ENCODE peak calls at places on chromosomes 5 and 9, in four cellular contexts. One of them, this sample, is unnamed.

GRCh38 chr9:120117081-120117480 is 462.9 kb downstream of the CDK5RAP2 start:
- DNase-seq in mucosa of descending colon: no peak
- DNase-seq in activated naive CD4-positive, alpha-beta T cell treated with anti-CD3 and anti-CD28 coated beads, Interleukin-2, amount 10 ng/mL, durations not matched to agents 7 days and 5 days: no peak
- DNase-seq in trophoblast cell: no peak
- DNase-seq in this sample: no peak

GRCh38 chr9:71446499-71447411 is 321.6 kb downstream of the CEMIP2 start:
- DNase-seq in mucosa of descending colon: peak
- DNase-seq in activated naive CD4-positive, alpha-beta T cell treated with anti-CD3 and anti-CD28 coated beads, Interleukin-2, amount 10 ng/mL, durations not matched to agents 7 days and 5 days: peak
- DNase-seq in trophoblast cell: peak
- DNase-seq in this sample: peak

GRCh38 chr5:131661931-131662330 is 26.9 kb upstream of the RAPGEF6 start:
- DNase-seq in mucosa of descending colon: no peak
- DNase-seq in activated naive CD4-positive, alpha-beta T cell treated with anti-CD3 and anti-CD28 coated beads, Interleukin-2, amount 10 ng/mL, durations not matched to agents 7 days and 5 days: no peak
- DNase-seq in trophoblast cell: no peak
- DNase-seq in this sample: no peak

GRCh38 chr9:137073992-137074399 is 3.3 kb upstream of the UAP1L1 start:
- DNase-seq in mucosa of descending colon: no peak
- DNase-seq in activated naive CD4-positive, alpha-beta T cell treated with anti-CD3 and anti-CD28 coated beads, Interleukin-2, amount 10 ng/mL, durations not matched to agents 7 days and 5 days: no peak
- DNase-seq in trophoblast cell: no peak
- DNase-seq in this sample: no peak

GRCh38 chr5:76291305-76292077 is 111.6 kb upstream of the IQGAP2 start:
- DNase-seq in mucosa of descending colon: no peak
- DNase-seq in activated naive CD4-positive, alpha-beta T cell treated with anti-CD3 and anti-CD28 coated beads, Interleukin-2, amount 10 ng/mL, durations not matched to agents 7 days and 5 days: no peak
- DNase-seq in trophoblast cell: no peak
- DNase-seq in this sample: no peak

GRCh38 chr9:70117835-70118319 is 74.2 kb downstream of the MAMDC2 start:
- DNase-seq in mucosa of descending colon: no peak
- DNase-seq in activated naive CD4-positive, alpha-beta T cell treated with anti-CD3 and anti-CD28 coated beads, Interleukin-2, amount 10 ng/mL, durations not matched to agents 7 days and 5 days: no peak
- DNase-seq in trophoblast cell: peak
- DNase-seq in this sample: no peak

GRCh38 chr5:127296321-127296720 is 5.7 kb downstream of the MEGF10 start:
- DNase-seq in mucosa of descending colon: no peak
- DNase-seq in activated naive CD4-positive, alpha-beta T cell treated with anti-CD3 and anti-CD28 coated beads, Interleukin-2, amount 10 ng/mL, durations not matched to agents 7 days and 5 days: no peak
- DNase-seq in trophoblast cell: peak
- DNase-seq in this sample: no peak

GRCh38 chr9:83200531-83200930 is 137.6 kb upstream of the RASEF start:
- DNase-seq in mucosa of descending colon: no peak
- DNase-seq in activated naive CD4-positive, alpha-beta T cell treated with anti-CD3 and anti-CD28 coated beads, Interleukin-2, amount 10 ng/mL, durations not matched to agents 7 days and 5 days: no peak
- DNase-seq in trophoblast cell: no peak
- DNase-seq in this sample: no peak

GRCh38 chr5:18305288-18305899 is 671.1 kb downstream of the TAF11L14 start:
- DNase-seq in mucosa of descending colon: peak
- DNase-seq in activated naive CD4-positive, alpha-beta T cell treated with anti-CD3 and anti-CD28 coated beads, Interleukin-2, amount 10 ng/mL, durations not matched to agents 7 days and 5 days: no peak
- DNase-seq in trophoblast cell: no peak
- DNase-seq in this sample: no peak

GRCh38 chr9:127417130-127418036 is 6.8 kb upstream of the ZNF79 start:
- DNase-seq in mucosa of descending colon: no peak
- DNase-seq in activated naive CD4-positive, alpha-beta T cell treated with anti-CD3 and anti-CD28 coated beads, Interleukin-2, amount 10 ng/mL, durations not matched to agents 7 days and 5 days: no peak
- DNase-seq in trophoblast cell: peak
- DNase-seq in this sample: no peak

GRCh38 chr9:113011911-113012381 is at the start of gene ZNF883:
- DNase-seq in mucosa of descending colon: peak
- DNase-seq in activated naive CD4-positive, alpha-beta T cell treated with anti-CD3 and anti-CD28 coated beads, Interleukin-2, amount 10 ng/mL, durations not matched to agents 7 days and 5 days: peak
- DNase-seq in trophoblast cell: no peak
- DNase-seq in this sample: peak

GRCh38 chr5:163401271-163401670 is 36.1 kb upstream of the CCNG1 start:
- DNase-seq in mucosa of descending colon: no peak
- DNase-seq in activated naive CD4-positive, alpha-beta T cell treated with anti-CD3 and anti-CD28 coated beads, Interleukin-2, amount 10 ng/mL, durations not matched to agents 7 days and 5 days: no peak
- DNase-seq in trophoblast cell: no peak
- DNase-seq in this sample: no peak

GRCh38 chr5:140041492-140042421 is 1.3 kb downstream of the NRG2 start:
- DNase-seq in mucosa of descending colon: peak
- DNase-seq in activated naive CD4-positive, alpha-beta T cell treated with anti-CD3 and anti-CD28 coated beads, Interleukin-2, amount 10 ng/mL, durations not matched to agents 7 days and 5 days: no peak
- DNase-seq in trophoblast cell: peak
- DNase-seq in this sample: peak

GRCh38 chr9:134329576-134329855 is 3.3 kb downstream of the RXRA start:
- DNase-seq in mucosa of descending colon: no peak
- DNase-seq in activated naive CD4-positive, alpha-beta T cell treated with anti-CD3 and anti-CD28 coated beads, Interleukin-2, amount 10 ng/mL, durations not matched to agents 7 days and 5 days: no peak
- DNase-seq in trophoblast cell: no peak
- DNase-seq in this sample: no peak

This sample was measured in left ventricle myocardium superior.